ENCODE peak calls at places on chromosomes 4 and X, in nine cellular contexts. I is NAMALWA; J is B cell; M is stimulated activated CD8-positive, alpha-beta memory T cell treated with anti-CD3 and anti-CD28 coated beads, Interleukin-12 subunit alpha, Interleukin-12 subunit beta, amount 100 ng/mL, for 1 hour; T is sigmoid colon; O is AG09319; Y is effector CD4-positive, alpha-beta T cell; U is naive thymus-derived CD4-positive, alpha-beta T cell; K is GM20000. Z is an unnamed sample.

GRCh38 chr4:101232074-101232776 is 115.1 kb downstream of the PPP3CA start:
- DNase-seq in M (no peak), Y (no peak), K (no peak), O (peak), U (no peak), I (no peak), T (no peak), J (no peak), Z (no peak)

GRCh38 chr4:2241003-2241402 is 918 bp downstream of the HAUS3 start:
- DNase-seq in I (no peak), T (no peak), K (peak), M (no peak), O (no peak), Y (no peak), U (peak), J (no peak), Z (peak)

GRCh38 chr4:100190643-100191600 is 654 bp upstream of the DDIT4L start:
- DNase-seq in Y (no peak), O (no peak), K (no peak), I (no peak), M (no peak), T (no peak), J (peak), U (peak), Z (no peak)

GRCh38 chr4:160202802-160203201 is 1099.9 kb downstream of the RAPGEF2 start:
- DNase-seq in T (no peak), U (no peak), K (no peak), O (no peak), J (no peak), M (no peak), Y (no peak), I (no peak), Z (no peak)

GRCh38 chr4:143254479-143255216 is 69.9 kb downstream of the USP38 start:
- DNase-seq in K (no peak), J (no peak), O (no peak), U (no peak), M (no peak), T (no peak), I (no peak), Y (no peak), Z (no peak)

GRCh38 chrX:48578661-48579128 is 4.4 kb downstream of the RBM3 start:
- DNase-seq in J (no peak), I (peak), U (peak), T (no peak), O (no peak), K (no peak), M (no peak), Y (no peak), Z (no peak)

GRCh38 chr4:100540156-100540555 is 22.3 kb upstream of the EMCN start:
- DNase-seq in J (no peak), T (no peak), K (no peak), U (no peak), O (no peak), I (peak), M (no peak), Y (no peak), Z (no peak)

GRCh38 chr4:132694775-132695174 is 454.3 kb upstream of the PCDH10 start:
- DNase-seq in K (no peak), J (no peak), T (no peak), M (no peak), I (no peak), Y (no peak), O (no peak), U (no peak), Z (no peak)

GRCh38 chrX:136126892-136127406 is 20.4 kb upstream of the FHL1 start:
- DNase-seq in K (no peak), U (no peak), T (no peak), I (no peak), O (no peak), M (no peak), J (no peak), Y (no peak), Z (no peak)